ENCODE peak calls at places on chromosome 9, in six cellular contexts. One of them, this sample, is unnamed.

GRCh38 chr9:5721279-5722087 is 92.6 kb downstream of the RIC1 start:
- DNase-seq in fibroblast of mammary gland: no peak
- DNase-seq in ELR: no peak
- DNase-seq in PC-9: no peak
- DNase-seq in GM13976: no peak
- DNase-seq in substantia nigra: no peak
- DNase-seq in this sample: no peak

GRCh38 chr9:125254231-125254630 is 7.4 kb upstream of the GAPVD1 start:
- DNase-seq in substantia nigra: no peak
- DNase-seq in fibroblast of mammary gland: no peak
- DNase-seq in ELR: no peak
- DNase-seq in GM13976: no peak
- DNase-seq in PC-9: no peak
- DNase-seq in this sample: no peak

GRCh38 chr9:14170973-14171596 is 142.9 kb downstream of the NFIB start:
- DNase-seq in fibroblast of mammary gland: peak; percentile 73
- DNase-seq in substantia nigra: no peak
- DNase-seq in GM13976: no peak
- DNase-seq in PC-9: no peak
- DNase-seq in ELR: peak; percentile 34
- DNase-seq in this sample: no peak

GRCh38 chr9:104740596-104740995 is 6.9 kb upstream of the NIPSNAP3A start:
- DNase-seq in GM13976: no peak
- DNase-seq in PC-9: no peak
- DNase-seq in ELR: peak; percentile 87
- DNase-seq in substantia nigra: no peak
- DNase-seq in fibroblast of mammary gland: peak; percentile 43
- DNase-seq in this sample: no peak

GRCh38 chr9:99513441-99514112 is 291.5 kb downstream of the SEC61B start:
- DNase-seq in substantia nigra: no peak
- DNase-seq in GM13976: peak; percentile 50
- DNase-seq in fibroblast of mammary gland: no peak
- DNase-seq in ELR: no peak
- DNase-seq in PC-9: no peak
- DNase-seq in this sample: no peak

GRCh38 chr9:130356033-130356432 is 88.7 kb upstream of the ASS1 start:
- DNase-seq in substantia nigra: no peak
- DNase-seq in ELR: no peak
- DNase-seq in PC-9: peak; percentile 47
- DNase-seq in GM13976: no peak
- DNase-seq in fibroblast of mammary gland: no peak
- DNase-seq in this sample: no peak

GRCh38 chr9:101399641-101399965 is 952 bp downstream of the ZNF189 start:
- DNase-seq in fibroblast of mammary gland: peak; percentile 8
- DNase-seq in substantia nigra: no peak
- DNase-seq in GM13976: peak; percentile 11
- DNase-seq in PC-9: no peak
- DNase-seq in ELR: peak; percentile 12
- DNase-seq in this sample: no peak

GRCh38 chr9:27625751-27626628 is 52.7 kb upstream of the C9orf72 start:
- DNase-seq in fibroblast of mammary gland: no peak
- DNase-seq in PC-9: no peak
- DNase-seq in ELR: no peak
- DNase-seq in substantia nigra: no peak
- DNase-seq in GM13976: no peak
- DNase-seq in this sample: no peak

GRCh38 chr9:94757158-94757557 is 30.7 kb downstream of the AOPEP start:
- DNase-seq in GM13976: no peak
- DNase-seq in ELR: peak; percentile 67
- DNase-seq in fibroblast of mammary gland: peak; percentile 46
- DNase-seq in substantia nigra: no peak
- DNase-seq in PC-9: no peak
- DNase-seq in this sample: no peak

GRCh38 chr9:79592736-79593493 is 21.1 kb downstream of the TLE4 start:
- DNase-seq in ELR: no peak
- DNase-seq in GM13976: no peak
- DNase-seq in fibroblast of mammary gland: no peak
- DNase-seq in PC-9: no peak
- DNase-seq in substantia nigra: no peak
- DNase-seq in this sample: peak; percentile 28

GRCh38 chr9:93677641-93678136 is 101.3 kb downstream of the PHF2 start:
- DNase-seq in PC-9: no peak
- DNase-seq in ELR: no peak
- DNase-seq in fibroblast of mammary gland: no peak
- DNase-seq in GM13976: no peak
- DNase-seq in substantia nigra: no peak
- DNase-seq in this sample: no peak

GRCh38 chr9:91758491-91758981 is 191.5 kb downstream of the ROR2 start:
- DNase-seq in substantia nigra: no peak
- DNase-seq in fibroblast of mammary gland: peak; percentile 69
- DNase-seq in PC-9: peak; percentile 21
- DNase-seq in ELR: peak; percentile 54
- DNase-seq in GM13976: peak; percentile 70
- DNase-seq in this sample: peak; percentile 36

GRCh38 chr9:136950656-136951030 is 1.4 kb upstream of the LCN12 start:
- DNase-seq in ELR: peak; percentile 23
- DNase-seq in fibroblast of mammary gland: no peak
- DNase-seq in substantia nigra: no peak
- DNase-seq in GM13976: no peak
- DNase-seq in PC-9: peak; percentile 29
- DNase-seq in this sample: no peak

GRCh38 chr9:113436753-113437515 is 26.4 kb downstream of the C9orf43 start:
- DNase-seq in GM13976: no peak
- DNase-seq in substantia nigra: no peak
- DNase-seq in PC-9: no peak
- DNase-seq in fibroblast of mammary gland: no peak
- DNase-seq in ELR: peak; percentile 6
- DNase-seq in this sample: no peak

GRCh38 chr9:129491486-129491855 is 129.4 kb downstream of the C9orf50 start:
- DNase-seq in PC-9: no peak
- DNase-seq in fibroblast of mammary gland: peak; percentile 50
- DNase-seq in GM13976: no peak
- DNase-seq in substantia nigra: no peak
- DNase-seq in ELR: no peak
- DNase-seq in this sample: no peak

GRCh38 chr9:109230277-109230676 is 63.2 kb upstream of the FRRS1L start:
- DNase-seq in GM13976: no peak
- DNase-seq in PC-9: no peak
- DNase-seq in ELR: no peak
- DNase-seq in fibroblast of mammary gland: no peak
- DNase-seq in substantia nigra: no peak
- DNase-seq in this sample: no peak

GRCh38 chr9:136107155-136107952 is 11.3 kb downstream of the TMEM250 start:
- DNase-seq in PC-9: no peak
- DNase-seq in ELR: no peak
- DNase-seq in substantia nigra: peak; percentile 88
- DNase-seq in fibroblast of mammary gland: no peak
- DNase-seq in GM13976: peak; percentile 81
- DNase-seq in this sample: peak; percentile 69